ENCODE peak calls at places on chromosome 22, in seven cellular contexts. G is amniotic stem cell; K is A172; Q is GM12891; T is progenitor cell of endocrine pancreas; V is cardiac septum; A is stimulated activated CD4-positive, alpha-beta T cell treated with anti-CD3 and anti-CD28 coated beads, Interleukin-2, amount 100 ng/mL, for 24 hours. X is an unnamed sample.

GRCh38 chr22:43481528-43482309 is 69.9 kb downstream of the MPPED1 start:
- DNase-seq in G (no peak), K (no peak), Q (peak), T (no peak), V (no peak), A (peak), X (no peak)

GRCh38 chr22:48135641-48136040 is 1373.2 kb downstream of the TBC1D22A start:
- DNase-seq in G (no peak), K (no peak), Q (no peak), T (no peak), V (no peak), A (no peak), X (no peak)

GRCh38 chr22:30206964-30207363 is 39.6 kb downstream of the LIF start:
- DNase-seq in G (peak), K (peak), Q (no peak), T (no peak), V (no peak), A (no peak), X (no peak)

GRCh38 chr22:20000246-20001081 is 16.2 kb downstream of the ARVCF start:
- DNase-seq in G (no peak), K (no peak), Q (no peak), T (no peak), V (no peak), A (no peak), X (no peak)

GRCh38 chr22:46057762-46058420 is 80.9 kb upstream of the WNT7B start:
- DNase-seq in G (no peak), K (peak), Q (peak), T (no peak), V (peak), A (no peak), X (peak)

GRCh38 chr22:47201186-47201995 is 438.9 kb downstream of the TBC1D22A start:
- DNase-seq in G (no peak), K (no peak), Q (no peak), T (no peak), V (peak), A (no peak), X (no peak)

GRCh38 chr22:19179472-19180048 is 1.0 kb upstream of the SLC25A1 start:
- DNase-seq in G (peak), K (peak), Q (peak), T (peak), V (no peak), A (peak), X (peak)

GRCh38 chr22:30881361-30882180 is 87.0 kb downstream of the MORC2 start:
- DNase-seq in G (no peak), K (no peak), Q (no peak), T (peak), V (no peak), A (no peak), X (peak)